ENCODE peak calls at places on chromosome 22, in seven cellular contexts. V, J, W, R, E, O and F are unnamed samples.

GRCh38 chr22:28911777-28912669 is 28.7 kb downstream of the ZNRF3 start:
- DNase-seq in O (no peak), J (no peak), E (peak), V (peak), W (no peak), R (no peak), F (peak)

GRCh38 chr22:24920029-24920428 is 26.5 kb downstream of the LHFPL7 start:
- DNase-seq in J (no peak), R (no peak), E (no peak), O (no peak), W (no peak), V (no peak), F (no peak)

GRCh38 chr22:43980579-43980978 is 25.3 kb downstream of the SAMM50 start:
- DNase-seq in O (no peak), V (no peak), E (no peak), R (no peak), J (no peak), W (no peak), F (no peak)

GRCh38 chr22:44738347-44738715 is 14.0 kb upstream of the ARHGAP8 start:
- DNase-seq in J (no peak), R (no peak), E (no peak), O (peak), V (no peak), W (no peak), F (no peak)

GRCh38 chr22:26053737-26054316 is 115.4 kb upstream of the SEZ6L start:
- DNase-seq in E (no peak), R (no peak), V (no peak), W (no peak), J (no peak), O (no peak), F (no peak)

GRCh38 chr22:22787805-22788459 is 99.7 kb upstream of the IGLL5 start:
- DNase-seq in E (no peak), R (no peak), V (peak), W (peak), J (peak), O (no peak), F (peak)

GRCh38 chr22:23218867-23219251 is 38.5 kb downstream of the BCR start:
- DNase-seq in E (no peak), J (peak), V (peak), O (peak), R (peak), W (no peak), F (peak)

GRCh38 chr22:37472418-37473006 is 13.7 kb downstream of the MFNG start:
- DNase-seq in E (no peak), O (no peak), J (no peak), R (no peak), W (peak), V (peak), F (no peak)

GRCh38 chr22:23119492-23120414 is 22.0 kb downstream of the RSPH14 start:
- DNase-seq in V (no peak), W (no peak), O (no peak), R (no peak), E (no peak), J (no peak), F (no peak)

GRCh38 chr22:44848296-44848741 is 95.9 kb downstream of the ARHGAP8 start:
- DNase-seq in V (no peak), O (no peak), J (no peak), E (no peak), R (no peak), W (no peak), F (no peak)

GRCh38 chr22:30253205-30253852 is 6.8 kb upstream of the LIF start:
- DNase-seq in J (peak), O (peak), R (peak), W (no peak), V (no peak), E (no peak), F (no peak)

GRCh38 chr22:25221790-25222189 is 2.4 kb downstream of the CRYBB2 start:
- DNase-seq in E (no peak), R (no peak), W (no peak), J (no peak), V (no peak), O (no peak), F (no peak)

GRCh38 chr22:41862530-41863266 is 29.8 kb downstream of the SREBF2 start:
- DNase-seq in J (no peak), E (no peak), O (no peak), R (no peak), W (no peak), V (peak), F (no peak)

GRCh38 chr22:39617342-39617741 is 46.8 kb downstream of the CACNA1I start:
- DNase-seq in J (no peak), R (no peak), E (no peak), W (no peak), V (no peak), O (no peak), F (no peak)

GRCh38 chr22:30694171-30694637 is 470 bp upstream of the OSBP2 start:
- DNase-seq in O (peak), J (peak), E (peak), W (peak), V (peak), R (no peak), F (peak)

GRCh38 chr22:22928666-22929380 is 41.2 kb downstream of the IGLL5 start:
- DNase-seq in R (no peak), V (peak), J (no peak), O (no peak), W (no peak), E (no peak), F (no peak)

GRCh38 chr22:27107824-27108223 is 450.4 kb downstream of the MIAT start:
- DNase-seq in R (peak), J (peak), E (no peak), V (peak), W (peak), O (peak), F (peak)

GRCh38 chr22:30321461-30321860 is 5.3 kb downstream of the TBC1D10A start:
- DNase-seq in W (no peak), J (no peak), R (no peak), O (no peak), E (no peak), V (no peak), F (no peak)